ENCODE peak calls at places on chromosomes 13 and 19, in seven cellular contexts. G is left ventricle myocardium inferior; V is uterus; K is CD8-positive, alpha-beta memory T cell; W is right cardiac atrium; Y is tibial nerve; T is effector memory CD4-positive, alpha-beta T cell. R is an unnamed sample. For H3K4me1, the result is how much of the 10 kb centered on the place peaks cover.

GRCh38 chr19:1408300-1409203 is 1.2 kb downstream of the DAZAP1 start:
- DNase-seq in Y (no peak), W (peak), V (no peak), G (peak), T (peak), K (peak), R (peak)

GRCh38 chr19:51514866-51515481 is 13.4 kb upstream of the SIGLEC12 start:
- DNase-seq in G (no peak), T (no peak), K (no peak), Y (no peak), W (no peak), V (no peak), R (peak)

GRCh38 chr19:16336571-16336970 is 11.9 kb downstream of the KLF2 start:
- DNase-seq in Y (no peak), T (no peak), V (no peak), G (no peak), K (no peak), W (no peak), R (no peak)

GRCh38 chr13:38979891-38980627 is 10.6 kb downstream of the STOML3 start:
- DNase-seq in T (no peak), G (peak), Y (peak), V (peak), W (peak), K (no peak), R (peak)

GRCh38 chr13:36685912-36686311 is 12.1 kb downstream of the SERTM1 start:
- DNase-seq in G (no peak), T (no peak), Y (no peak), V (peak), W (no peak), K (no peak), R (no peak)

GRCh38 chr13:50670847-50671542 is 172.5 kb downstream of the DLEU7 start:
- DNase-seq in W (no peak), V (no peak), G (no peak), Y (no peak), K (no peak), T (no peak), R (no peak)

GRCh38 chr13:67069117-67069767 is 160.9 kb downstream of the PCDH9 start:
- DNase-seq in W (no peak), Y (no peak), V (no peak), G (no peak), T (no peak), K (no peak), R (peak)

GRCh38 chr19:28425431-28425931 is 787.5 kb downstream of the UQCRFS1 start:
- DNase-seq in V (no peak), W (no peak), Y (no peak), G (no peak), T (no peak), K (no peak), R (no peak)

GRCh38 chr19:34366670-34367423 is 1.9 kb downstream of the GPI start:
- DNase-seq in V (no peak), K (no peak), W (no peak), Y (no peak), T (no peak), G (no peak), R (no peak)

GRCh38 chr19:6802336-6803035 is 30.0 kb downstream of the VAV1 start:
- DNase-seq in Y (peak), G (peak), V (peak), K (peak), W (peak), T (peak), R (peak)

GRCh38 chr13:45542878-45543277 is 72.7 kb downstream of the ERICH6B start:
- DNase-seq in W (no peak), K (no peak), T (no peak), Y (no peak), G (no peak), V (no peak), R (peak)

GRCh38 chr13:42594577-42595571 is 20.9 kb downstream of the TNFSF11 start:
- DNase-seq in K (peak), Y (peak), T (peak), V (peak), W (no peak), G (no peak), R (peak)

GRCh38 chr13:72204291-72204690 is 337.3 kb upstream of the DACH1 start:
- DNase-seq in K (no peak), Y (no peak), W (no peak), G (no peak), V (no peak), T (no peak), R (no peak)

GRCh38 chr13:31264146-31264545 is 64.4 kb downstream of the B3GLCT start:
- DNase-seq in Y (no peak), V (no peak), W (no peak), K (no peak), T (no peak), G (no peak), R (no peak)

GRCh38 chr19:861756-862528 is 2.5 kb downstream of the CFD start:
- DNase-seq in W (peak), T (peak), K (peak), G (no peak), Y (no peak), V (no peak), R (peak)

GRCh38 chr19:39704181-39705044 is at the start of gene LGALS14:
- DNase-seq in V (no peak), Y (no peak), W (no peak), K (no peak), T (no peak), G (no peak), R (no peak)

GRCh38 chr13:46759861-46760260 is 37.1 kb downstream of the ESD start:
- DNase-seq in G (no peak), W (no peak), K (no peak), T (no peak), Y (no peak), V (no peak), R (no peak)

GRCh38 chr13:34254366-34254765 is 436.4 kb downstream of the RFC3 start:
- DNase-seq in T (no peak), Y (no peak), G (no peak), K (no peak), V (no peak), W (no peak), R (no peak)

GRCh38 chr19:14146789-14147216 is 10.4 kb upstream of the ASF1B start:
- DNase-seq in Y (no peak), K (no peak), W (no peak), V (peak), T (no peak), G (no peak), R (no peak)

GRCh38 chr19:22784051-22784450 is at the start of gene ZNF99:
- DNase-seq in T (no peak), V (peak), K (no peak), W (peak), G (peak), Y (peak), R (no peak)

GRCh38 chr13:46160474-46161066 is 21.4 kb downstream of the LCP1 start:
- DNase-seq in K (no peak), W (no peak), Y (no peak), T (no peak), G (no peak), V (no peak), R (peak)

GRCh38 chr13:113741101-113741731 is 17.8 kb upstream of the TMEM255B start:
- DNase-seq in V (no peak), W (no peak), T (no peak), G (no peak), Y (no peak), K (no peak), R (no peak)

GRCh38 chr13:91270031-91270430 is 77.5 kb upstream of the MIR17HG start:
- DNase-seq in W (no peak), G (no peak), V (no peak), Y (no peak), T (no peak), K (no peak), R (peak)

GRCh38 chr13:113853518-113854237 is 10.2 kb downstream of the GAS6 start:
- DNase-seq in G (peak), T (no peak), K (no peak), V (peak), Y (no peak), W (peak), R (no peak)

GRCh38 chr13:99442273-99442895 is 58.9 kb upstream of the TM9SF2 start:
- DNase-seq in W (no peak), V (no peak), G (no peak), T (peak), Y (peak), K (no peak), R (peak)

GRCh38 chr19:4984448-4984990 is 15.6 kb downstream of the KDM4B start:
- DNase-seq in T (no peak), V (no peak), G (no peak), W (no peak), K (no peak), Y (no peak), R (peak)
- H3K27ac ChIP-seq in T (no peak), V (no peak), G (peak), W (no peak), K (no peak), Y (no peak), R (no peak)

DNA sequence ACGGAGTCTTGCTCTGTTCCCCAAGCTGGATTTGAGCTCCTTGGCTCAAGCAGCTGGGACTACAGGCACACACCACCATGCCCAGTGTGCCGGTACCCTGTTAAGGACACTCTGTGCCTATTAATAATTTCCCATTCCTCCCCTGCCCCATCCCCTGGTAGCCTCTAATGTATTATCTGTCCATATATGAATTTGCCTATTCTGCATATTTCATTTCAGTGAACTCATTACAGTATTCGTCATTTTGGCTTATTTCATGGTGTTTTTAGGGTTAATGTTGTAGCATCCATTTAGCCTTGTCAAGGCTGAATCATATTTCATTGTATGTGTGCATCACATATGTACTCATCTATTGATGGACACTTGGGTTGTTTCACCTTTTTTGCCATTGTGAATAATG is 33.6 kb downstream of the SKA3 start:
- DNase-seq in V (no peak), W (no peak), K (no peak), Y (no peak), G (no peak), T (no peak), R (no peak)
- H3K4me3 ChIP-seq in V (no peak), W (peak), K (no peak), Y (no peak), G (peak), T (no peak), R (no peak)

DNA sequence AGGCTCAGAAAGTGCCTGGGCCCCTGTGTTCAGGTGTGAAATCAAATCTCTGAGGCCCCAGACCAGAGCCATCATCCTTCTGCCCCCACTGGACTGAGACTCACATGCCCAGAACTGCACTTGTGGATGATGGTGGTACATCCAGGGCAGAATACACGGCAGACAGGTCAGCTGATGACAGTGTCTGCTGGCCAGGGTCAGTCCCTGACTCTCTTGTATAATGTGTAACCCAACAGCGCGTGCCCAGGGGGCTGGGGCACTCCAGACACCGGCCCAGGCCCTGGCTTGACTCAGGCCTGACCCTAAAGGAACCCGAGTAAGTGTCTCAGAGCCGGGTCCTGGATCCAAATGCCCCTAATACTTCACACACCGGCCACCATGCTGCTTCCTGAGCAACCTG is 37.4 kb upstream of the GATAD2A start:
- DNase-seq in G (no peak), K (no peak), V (no peak), Y (no peak), T (no peak), W (no peak), R (no peak)
- H3K4me1 ChIP-seq in G (under half), K (under half), V (under half), Y (under half), T (under half), W (under half), R (under half)

DNA sequence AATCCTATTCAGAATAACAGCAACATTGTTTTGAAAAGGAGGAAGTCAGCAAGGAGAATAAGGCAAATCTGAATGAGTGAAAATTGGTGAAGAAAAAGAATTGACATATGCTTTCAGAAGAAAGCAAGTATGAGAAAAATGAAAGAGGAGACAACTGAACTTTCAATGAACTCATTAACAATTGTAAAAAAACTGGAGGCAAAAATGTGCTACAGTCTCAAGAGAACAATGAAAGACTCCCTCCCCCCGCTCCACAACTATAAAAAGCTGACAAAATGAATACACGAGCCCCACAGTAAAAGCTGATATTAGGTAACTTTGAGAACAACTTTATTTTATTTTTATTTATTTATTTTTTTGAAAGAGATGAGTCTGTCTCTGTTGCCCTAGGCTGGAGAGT is 373.1 kb downstream of the DIAPH3 start:
- DNase-seq in G (no peak), Y (no peak), K (no peak), T (no peak), V (no peak), W (no peak), R (no peak)
- H3K27ac ChIP-seq in G (no peak), Y (no peak), K (no peak), T (no peak), V (no peak), W (no peak), R (no peak)

GRCh38 chr19:10517760-10518443 is 655 bp upstream of the S1PR5 start:
- DNase-seq in V (no peak), G (no peak), Y (no peak), T (no peak), W (peak), K (no peak), R (peak)

GRCh38 chr19:10518444-10519361 is 1.5 kb upstream of the S1PR5 start:
- DNase-seq in K (peak), W (no peak), T (no peak), Y (no peak), V (no peak), G (no peak), R (no peak)

GRCh38 chr19:10516671-10517286 is 468 bp downstream of the S1PR5 start:
- DNase-seq in Y (no peak), W (no peak), K (no peak), V (no peak), T (no peak), G (no peak), R (peak)

GRCh38 chr19:10516064-10516385 is 1.2 kb downstream of the S1PR5 start:
- DNase-seq in Y (no peak), K (peak), T (no peak), W (no peak), G (no peak), V (no peak), R (no peak)

DNA sequence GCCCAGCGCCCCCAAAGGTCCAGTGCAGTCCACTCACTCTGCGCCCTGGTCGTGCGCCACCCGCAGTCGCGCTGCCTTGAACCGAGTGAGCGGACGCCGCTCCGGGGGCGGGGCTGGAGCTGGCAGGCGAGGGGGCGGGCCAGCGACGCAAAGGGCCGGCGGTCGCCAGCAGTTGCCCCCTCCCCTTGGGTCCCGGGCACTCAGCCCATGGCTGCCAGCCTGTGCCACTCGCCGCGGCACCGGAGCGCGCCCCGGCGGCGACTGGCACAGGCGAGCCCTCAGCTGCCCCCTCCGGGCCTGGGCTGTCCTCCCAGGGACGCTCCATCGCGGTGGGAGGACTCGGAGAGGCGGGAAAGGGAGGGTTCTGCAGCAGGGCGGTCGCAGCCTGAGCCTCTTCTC is at the start of gene S1PR5:
- DNase-seq in T (no peak), K (no peak), W (peak), V (no peak), Y (no peak), G (no peak), R (peak)
- H3K4me3 ChIP-seq in T (peak), K (peak), W (peak), V (no peak), Y (peak), G (peak), R (peak)

GRCh38 chr19:46020819-46021125 is 2.1 kb downstream of the PGLYRP1 start:
- DNase-seq in W (no peak), Y (no peak), G (no peak), K (no peak), V (no peak), T (no peak), R (no peak)

GRCh38 chr19:46019270-46019669 is 3.6 kb downstream of the PGLYRP1 start:
- DNase-seq in V (no peak), G (no peak), K (no peak), Y (no peak), T (no peak), W (no peak), R (no peak)

GRCh38 chr19:46017874-46018675 is 4.8 kb downstream of the PGLYRP1 start:
- DNase-seq in Y (no peak), G (no peak), K (no peak), T (no peak), W (no peak), V (no peak), R (no peak)

GRCh38 chr19:46017095-46017429 is 5.8 kb downstream of the PGLYRP1 start:
- DNase-seq in V (no peak), G (no peak), Y (no peak), T (no peak), W (no peak), K (no peak), R (no peak)

DNA sequence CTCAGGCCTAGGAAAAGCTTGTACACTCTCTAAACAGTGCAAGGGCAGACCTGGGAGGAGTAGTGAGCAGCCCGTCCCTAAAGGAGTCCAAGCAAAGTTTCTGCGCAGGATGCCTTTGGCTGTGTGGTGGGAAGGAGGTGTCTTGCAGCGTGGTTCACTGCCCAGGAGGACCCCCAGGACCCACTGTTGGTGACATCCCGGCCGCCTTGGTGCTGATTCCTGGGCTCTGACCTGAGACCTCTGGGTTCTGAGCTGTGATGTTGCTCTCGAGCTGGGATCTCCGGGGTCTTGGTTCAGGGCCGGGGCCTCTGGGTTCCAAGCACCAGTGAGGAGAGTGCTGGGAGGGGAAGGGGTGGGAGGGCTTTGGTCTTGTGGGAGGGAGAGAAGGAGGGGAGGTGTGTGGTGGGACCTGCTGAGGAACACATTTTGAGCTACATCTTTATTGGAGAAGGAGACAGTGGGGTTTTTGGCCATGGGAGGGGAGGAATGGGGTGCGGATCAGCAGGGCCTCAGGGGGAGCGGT is 4.1 kb downstream of the PGLYRP1 start:
- DNase-seq in Y (no peak), G (no peak), V (no peak), W (no peak), T (no peak), K (no peak), R (no peak)
- H3K4me1 ChIP-seq in Y (under half), G (under half), V (under half), W (under half), T (under half), K (under half), R (under half)

GRCh38 chr13:28553971-28554370 is 59.0 kb upstream of the FLT1 start:
- DNase-seq in V (no peak), G (no peak), Y (no peak), W (no peak), K (no peak), T (no peak), R (no peak)
- H3K27ac ChIP-seq in V (no peak), G (no peak), Y (no peak), W (no peak), K (no peak), T (no peak), R (no peak)

R was measured in SJCRH30.